ENCODE peak calls at places on chromosome 2, in six cellular contexts. T, H, V, D, K and X are unnamed samples.

GRCh38 chr2:121735520-121736074 is 1.1 kb downstream of the NIFK start:
- DNase-seq in T (no peak), H (no peak), V (no peak), D (no peak), K (no peak), X (no peak)

GRCh38 chr2:54318810-54319209 is 62.8 kb upstream of the TSPYL6 start:
- DNase-seq in T (peak; percentile 33), H (no peak), V (no peak), D (no peak), K (no peak), X (no peak)

GRCh38 chr2:238461916-238462315 is 35.2 kb downstream of the ASB1 start:
- DNase-seq in T (no peak), H (no peak), V (no peak), D (no peak), K (no peak), X (no peak)

GRCh38 chr2:69272803-69273471 is 114.1 kb downstream of the GFPT1 start:
- DNase-seq in T (no peak), H (no peak), V (no peak), D (no peak), K (no peak), X (no peak)

GRCh38 chr2:72932045-72932444 is 14.7 kb downstream of the EMX1 start:
- DNase-seq in T (no peak), H (no peak), V (peak; percentile 22), D (no peak), K (no peak), X (no peak)

GRCh38 chr2:233354971-233355574 is 779 bp downstream of the DGKD start:
- DNase-seq in T (peak; percentile 48), H (peak; percentile 61), V (no peak), D (no peak), K (peak; percentile 28), X (peak; percentile 58)

GRCh38 chr2:207897541-207898353 is 127.6 kb downstream of the PLEKHM3 start:
- DNase-seq in T (no peak), H (no peak), V (no peak), D (no peak), K (no peak), X (no peak)

GRCh38 chr2:64459575-64459974 is 5.6 kb downstream of the LGALSL start:
- DNase-seq in T (no peak), H (no peak), V (no peak), D (no peak), K (no peak), X (no peak)

GRCh38 chr2:234422895-234423505 is 73.9 kb downstream of the ARL4C start:
- DNase-seq in T (no peak), H (peak; percentile 33), V (no peak), D (no peak), K (no peak), X (no peak)

GRCh38 chr2:43086451-43087221 is 139.8 kb downstream of the ZFP36L2 start:
- DNase-seq in T (peak; percentile 70), H (peak; percentile 47), V (peak; percentile 75), D (peak; percentile 19), K (no peak), X (peak; percentile 72)

GRCh38 chr2:200713704-200714064 is 98.0 kb upstream of the BZW1 start:
- DNase-seq in T (no peak), H (no peak), V (no peak), D (no peak), K (no peak), X (no peak)

GRCh38 chr2:214311031-214311533 is 99.8 kb upstream of the VWC2L start:
- DNase-seq in T (no peak), H (no peak), V (no peak), D (no peak), K (peak; percentile 42), X (no peak)

GRCh38 chr2:2104331-2104730 is 226.7 kb downstream of the MYT1L start:
- DNase-seq in T (no peak), H (no peak), V (no peak), D (no peak), K (no peak), X (no peak)